ENCODE peak calls at places on chromosomes 6 and 20, in five cellular contexts. Z is GDM1; T is posterior vena cava; L is T-helper 1 cell; N is stimulated activated CD4-positive, alpha-beta T cell treated with anti-CD3 and anti-CD28 coated beads, Interleukin-4, amount 100 ng/mL, for 4 hours. V is an unnamed sample.

GRCh38 chr6:108768792-108769524 is 79.3 kb upstream of the ARMC2 start:
- DNase-seq in N (no peak), T (no peak), L (no peak), Z (no peak), V (no peak)

GRCh38 chr6:4567141-4567540 is 209.1 kb upstream of the CDYL start:
- DNase-seq in T (no peak), L (no peak), N (no peak), Z (no peak), V (no peak)

GRCh38 chr20:14384411-14384810 is 47.0 kb upstream of the FLRT3 start:
- DNase-seq in T (no peak), Z (no peak), N (no peak), L (no peak), V (no peak)

GRCh38 chr6:106643061-106643460 is 13.7 kb downstream of the QRSL1 start:
- DNase-seq in Z (no peak), L (no peak), T (no peak), N (no peak), V (no peak)

GRCh38 chr20:46455729-46456128 is 49.3 kb upstream of the ELMO2 start:
- DNase-seq in L (no peak), Z (no peak), N (no peak), T (no peak), V (no peak)

GRCh38 chr20:50191065-50191565 is 485 bp downstream of the CEBPB start:
- DNase-seq in Z (peak), L (peak), N (peak), T (peak), V (no peak)

GRCh38 chr6:927157-927556 is 234.2 kb upstream of the EXOC2 start:
- DNase-seq in T (no peak), N (no peak), L (no peak), Z (no peak), V (no peak)

GRCh38 chr20:64129146-64129782 is 21.9 kb upstream of the NPBWR2 start:
- DNase-seq in N (no peak), Z (no peak), L (no peak), T (peak), V (no peak)

GRCh38 chr6:163563303-163563702 is 148.8 kb downstream of the QKI start:
- DNase-seq in T (no peak), N (no peak), Z (no peak), L (no peak), V (no peak)

GRCh38 chr6:100370265-100370664 is 94.5 kb downstream of the SIM1 start:
- DNase-seq in Z (no peak), L (no peak), N (no peak), T (no peak), V (no peak)

GRCh38 chr6:43243649-43244321 is 504 bp downstream of the TTBK1 start:
- DNase-seq in Z (no peak), T (no peak), L (no peak), N (no peak), V (no peak)

GRCh38 chr6:144104898-144105487 is 9.6 kb upstream of the SF3B5 start:
- DNase-seq in Z (peak), N (peak), T (no peak), L (no peak), V (no peak)

V was measured in CMK.